ENCODE peak calls at places on chromosomes 5 and 9, in seven cellular contexts. L is MM.1S, G is right lobe of liver, A is K562, E is heart right ventricle, W is mesendoderm, J is aorta. N is an unnamed sample.

GRCh38 chr5:180646289-180646962 is 3.0 kb downstream of the FLT4 start:
- DNase-seq in L (no peak), G (peak; percentile 22), A (no peak), E (no peak), W (no peak), J (no peak), N (no peak)

GRCh38 chr5:10293907-10294662 is 13.6 kb downstream of the CMBL start:
- DNase-seq in L (no peak), G (no peak), A (no peak), E (no peak), W (no peak), J (no peak), N (no peak)

GRCh38 chr5:107615173-107615856 is 55.4 kb downstream of the EFNA5 start:
- DNase-seq in L (no peak), G (no peak), A (no peak), E (no peak), W (no peak), J (no peak), N (no peak)

GRCh38 chr5:103505581-103506305 is 56.8 kb downstream of the NUDT12 start:
- DNase-seq in L (no peak), G (no peak), A (no peak), E (no peak), W (no peak), J (no peak), N (no peak)

GRCh38 chr5:143209881-143210395 is 193.5 kb downstream of the NR3C1 start:
- DNase-seq in L (no peak), G (no peak), A (no peak), E (no peak), W (no peak), J (no peak), N (no peak)

GRCh38 chr9:98007251-98007928 is 24.2 kb downstream of the ANP32B start:
- DNase-seq in L (no peak), G (no peak), A (no peak), E (no peak), W (no peak), J (no peak), N (no peak)

GRCh38 chr9:105500108-105500766 is 52.4 kb downstream of the FSD1L start:
- DNase-seq in L (peak; percentile 58), G (no peak), A (no peak), E (no peak), W (no peak), J (no peak), N (no peak)

GRCh38 chr9:19922476-19923118 is 133.8 kb upstream of the SLC24A2 start:
- DNase-seq in L (no peak), G (no peak), A (peak; percentile 14), E (peak; percentile 29), W (peak; percentile 81), J (no peak), N (no peak)

GRCh38 chr5:124180523-124181461 is 565.6 kb downstream of the ZNF608 start:
- DNase-seq in L (no peak), G (no peak), A (no peak), E (no peak), W (no peak), J (no peak), N (no peak)

GRCh38 chr5:143207563-143208364 is 195.7 kb downstream of the NR3C1 start:
- DNase-seq in L (no peak), G (no peak), A (peak; percentile 89), E (no peak), W (peak; percentile 33), J (no peak), N (no peak)

GRCh38 chr5:13553896-13554295 is 390.6 kb downstream of the DNAH5 start:
- DNase-seq in L (peak; percentile 29), G (peak; percentile 55), A (no peak), E (no peak), W (peak; percentile 63), J (no peak), N (no peak)

GRCh38 chr9:122180633-122181032 is 20.9 kb downstream of the MORN5 start:
- DNase-seq in L (no peak), G (no peak), A (peak; percentile 79), E (no peak), W (no peak), J (no peak), N (no peak)

GRCh38 chr9:107606149-107606790 is 116.7 kb upstream of the KLF4 start:
- DNase-seq in L (no peak), G (no peak), A (no peak), E (no peak), W (no peak), J (no peak), N (no peak)

GRCh38 chr5:73528248-73528647 is 30.0 kb downstream of the BTF3 start:
- DNase-seq in L (no peak), G (no peak), A (no peak), E (no peak), W (no peak), J (no peak), N (no peak)

GRCh38 chr5:36744041-36744677 is 132.4 kb upstream of the NIPBL start:
- DNase-seq in L (no peak), G (peak; percentile 81), A (peak; percentile 54), E (no peak), W (peak; percentile 58), J (no peak), N (no peak)

GRCh38 chr9:95503369-95503768 is 13.4 kb downstream of the PTCH1 start:
- DNase-seq in L (no peak), G (no peak), A (no peak), E (no peak), W (no peak), J (no peak), N (no peak)
- H3K27ac ChIP-seq in L (no peak overlapping the region), G (no peak overlapping the region), A (no peak overlapping the region), E (no peak overlapping the region), W (no peak overlapping the region), J (no peak overlapping the region), N (no peak overlapping the region)

DNA sequence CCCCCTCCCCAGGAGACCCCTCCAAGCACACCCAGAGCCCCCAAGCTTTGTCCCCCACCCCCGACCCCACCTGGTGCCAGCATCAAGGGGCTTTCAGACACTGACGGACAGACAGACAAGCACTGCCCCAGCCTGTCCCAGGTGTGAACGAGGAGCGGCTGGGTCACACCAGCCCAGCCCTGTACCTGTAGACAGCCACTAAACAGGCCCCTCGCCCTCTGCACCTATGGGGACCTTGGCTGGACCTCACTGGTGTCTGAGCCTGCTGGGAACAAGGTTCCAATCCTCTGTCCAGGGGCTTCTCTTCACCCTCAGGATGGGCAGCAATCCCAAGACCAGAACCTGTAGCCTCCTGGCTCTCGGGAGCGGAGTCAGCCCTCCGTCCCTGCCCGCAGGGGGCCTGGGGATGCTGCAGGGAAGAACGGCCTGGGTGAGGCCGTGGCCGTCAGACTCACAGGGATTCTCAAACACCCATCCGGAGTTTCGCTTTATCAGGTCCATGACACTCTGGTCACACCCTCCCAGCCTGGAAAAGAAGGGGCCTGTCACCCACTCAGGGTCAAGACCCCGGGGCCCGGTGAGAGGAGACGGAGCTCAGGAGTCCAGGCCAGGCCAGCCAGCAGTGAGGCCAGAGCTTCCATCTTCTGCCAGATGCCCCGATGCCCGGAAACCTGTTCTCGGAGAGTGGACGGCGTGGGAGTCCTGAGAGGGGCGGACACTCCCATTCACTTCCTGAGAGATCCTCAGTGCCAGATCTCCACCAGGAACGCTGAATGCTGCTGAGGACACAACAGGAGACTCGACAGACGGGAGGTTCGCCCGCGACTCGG is 2.7 kb downstream of the LCN6 start:
- DNase-seq in L (no peak), G (no peak), A (peak; percentile 83), E (peak; percentile 52), W (no peak), J (no peak), N (no peak)
- H3K27me3 ChIP-seq in L (peaks cover 97% of the 10 kb centered on the region), G (no peaks in the 10 kb centered on the region), A (no peaks in the 10 kb centered on the region), E (no peaks in the 10 kb centered on the region), W (no peaks in the 10 kb centered on the region), J (no peaks in the 10 kb centered on the region), N (peaks cover 36% of the 10 kb centered on the region)

GRCh38 chr9:96686638-96687335 is 31.7 kb upstream of the PRXL2C start:
- DNase-seq in L (no peak), G (peak; percentile 72), A (no peak), E (peak; percentile 84), W (peak; percentile 94), J (peak; percentile 90), N (peak; percentile 73)
- H3K4me3 ChIP-seq in L (no peak overlapping the region), G (peak overlapping the region; percentile 23), A (no peak overlapping the region), E (peak overlapping the region; percentile 60), W (peak overlapping the region; percentile 31), J (peak overlapping the region; percentile 3), N (peak overlapping the region; percentile 41)

DNA sequence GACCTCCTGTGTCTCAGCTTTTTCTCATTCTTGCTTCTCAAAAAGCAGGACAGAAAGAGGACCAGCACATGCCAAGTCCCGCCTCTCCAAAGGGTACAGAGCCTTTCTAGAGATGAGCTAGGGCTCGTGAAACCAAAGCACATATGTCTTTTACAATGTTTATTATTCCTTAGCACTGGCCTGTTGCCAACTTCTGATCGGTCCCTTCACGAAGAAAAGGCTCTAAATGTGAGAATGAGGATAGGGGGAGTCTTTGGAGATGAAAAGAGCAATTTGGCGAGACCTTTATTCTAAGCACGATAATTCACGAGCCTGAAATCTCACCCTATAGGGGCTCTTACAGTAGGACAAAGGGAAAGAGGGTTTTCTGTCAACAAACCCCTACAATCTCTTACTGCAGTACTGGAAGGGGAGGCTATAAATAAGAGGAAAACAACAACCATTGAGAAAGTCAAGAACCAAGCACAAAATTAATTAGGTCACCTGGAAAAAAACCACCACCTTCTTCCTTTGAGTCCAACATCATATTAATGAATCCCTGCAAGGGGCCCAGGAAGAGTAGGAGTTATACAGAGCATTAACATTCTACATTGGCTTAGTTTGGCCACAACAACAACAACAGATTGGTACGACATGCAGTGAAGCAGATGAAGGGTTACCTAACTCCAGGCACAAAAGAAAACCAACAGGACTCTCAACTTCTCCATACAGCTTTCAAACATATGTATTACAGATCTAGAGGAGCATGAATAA is 309.5 kb downstream of the PDE4D start:
- DNase-seq in L (no peak), G (no peak), A (no peak), E (no peak), W (no peak), J (no peak), N (no peak)
- H3K27ac ChIP-seq in L (no peak overlapping the region), G (no peak overlapping the region), A (no peak overlapping the region), E (no peak overlapping the region), W (no peak overlapping the region), J (no peak overlapping the region), N (no peak overlapping the region)

DNA sequence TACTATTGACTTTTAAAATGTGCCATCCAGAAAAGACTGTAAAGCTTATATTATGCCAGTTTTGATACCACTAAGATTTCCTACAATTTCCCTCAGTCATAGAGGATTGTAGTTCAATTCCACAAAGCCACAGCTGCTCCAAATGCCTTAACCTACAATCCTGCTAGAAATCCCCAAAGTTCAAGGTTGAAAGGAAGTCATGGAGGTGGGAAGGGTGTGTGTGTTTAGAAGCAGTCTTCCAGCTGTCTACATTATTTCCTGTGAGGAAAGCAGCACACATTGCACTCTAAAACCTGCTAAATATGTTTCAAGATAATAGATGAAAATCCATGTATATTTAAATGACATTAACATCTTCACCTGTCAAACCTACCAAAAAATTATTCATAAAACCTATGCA is 11.8 kb downstream of the EPB41L4A start:
- DNase-seq in L (no peak), G (no peak), A (no peak), E (no peak), W (peak; percentile 33), J (no peak), N (no peak)
- H3K27me3 ChIP-seq in L (no peaks in the 10 kb centered on the region), G (no peaks in the 10 kb centered on the region), A (peaks cover 8% of the 10 kb centered on the region), E (no peaks in the 10 kb centered on the region), W (no peaks in the 10 kb centered on the region), J (no peaks in the 10 kb centered on the region), N (no peaks in the 10 kb centered on the region)